ENCODE peak calls at places on chromosome 3, in seven cellular contexts. P, N, L, O, H, W and V are unnamed samples.

GRCh38 chr3:109224333-109224732 is 87.8 kb downstream of the C3orf85 start:
- DNase-seq in P (no peak), N (no peak), L (peak; percentile 81), O (peak; percentile 1), H (no peak), W (no peak), V (no peak)

GRCh38 chr3:171791695-171792082 is 18.6 kb downstream of the PLD1 start:
- DNase-seq in P (no peak), N (no peak), L (no peak), O (no peak), H (peak; percentile 67), W (no peak), V (no peak)

GRCh38 chr3:177351757-177352158 is 154.5 kb upstream of the TBL1XR1 start:
- DNase-seq in P (no peak), N (no peak), L (no peak), O (no peak), H (no peak), W (no peak), V (no peak)

GRCh38 chr3:13215940-13216546 is 142.8 kb upstream of the IQSEC1 start:
- DNase-seq in P (no peak), N (no peak), L (no peak), O (no peak), H (peak; percentile 30), W (peak; percentile 59), V (no peak)

GRCh38 chr3:186732169-186732766 is 15.1 kb downstream of the KNG1 start:
- DNase-seq in P (no peak), N (no peak), L (no peak), O (no peak), H (no peak), W (no peak), V (no peak)

GRCh38 chr3:192920406-192920805 is 2.8 kb upstream of the MB21D2 start:
- DNase-seq in P (no peak), N (no peak), L (no peak), O (no peak), H (no peak), W (no peak), V (no peak)

GRCh38 chr3:126897943-126898342 is 85.0 kb upstream of the PLXNA1 start:
- DNase-seq in P (no peak), N (no peak), L (no peak), O (no peak), H (no peak), W (no peak), V (no peak)

GRCh38 chr3:9598783-9599387 is 45.3 kb upstream of the LHFPL4 start:
- DNase-seq in P (no peak), N (no peak), L (no peak), O (no peak), H (no peak), W (no peak), V (no peak)

GRCh38 chr3:57788624-57789018 is 32.5 kb downstream of the SLMAP start:
- DNase-seq in P (no peak), N (no peak), L (no peak), O (no peak), H (no peak), W (no peak), V (no peak)

GRCh38 chr3:167750273-167750971 is 14.9 kb downstream of the SERPINI1 start:
- DNase-seq in P (no peak), N (no peak), L (no peak), O (no peak), H (no peak), W (no peak), V (no peak)

GRCh38 chr3:28268989-28269388 is 27.6 kb downstream of the CMC1 start:
- DNase-seq in P (no peak), N (no peak), L (no peak), O (peak; percentile 33), H (no peak), W (no peak), V (no peak)

GRCh38 chr3:11530153-11530721 is 113.5 kb downstream of the VGLL4 start:
- DNase-seq in P (peak; percentile 94), N (no peak), L (no peak), O (no peak), H (peak; percentile 75), W (no peak), V (no peak)